ENCODE peak calls at places on chromosomes 16 and 17, in four cellular contexts. One of them, this sample, is unnamed.

GRCh38 chr16:81604960-81605383 is 160.4 kb downstream of the CMIP start:
- DNase-seq in GM23248: peak
- DNase-seq in mesendoderm: no peak
- DNase-seq in MM.1S: no peak
- DNase-seq in this sample: peak

GRCh38 chr17:55451758-55452468 is 30.3 kb upstream of the MMD start:
- DNase-seq in mesendoderm: no peak
- DNase-seq in MM.1S: no peak
- DNase-seq in GM23248: peak
- DNase-seq in this sample: peak

GRCh38 chr16:3444032-3444388 is 530 bp downstream of the NAA60 start:
- DNase-seq in mesendoderm: peak
- DNase-seq in MM.1S: no peak
- DNase-seq in GM23248: peak
- DNase-seq in this sample: peak

GRCh38 chr16:85479972-85480726 is 133.0 kb upstream of the GSE1 start:
- DNase-seq in mesendoderm: peak
- DNase-seq in MM.1S: peak
- DNase-seq in GM23248: no peak
- DNase-seq in this sample: no peak

GRCh38 chr17:14359251-14359939 is 58.5 kb downstream of the HS3ST3B1 start:
- DNase-seq in MM.1S: no peak
- DNase-seq in mesendoderm: no peak
- DNase-seq in GM23248: peak
- DNase-seq in this sample: no peak

GRCh38 chr17:61211233-61211632 is 188.4 kb upstream of the TBX2 start:
- DNase-seq in GM23248: no peak
- DNase-seq in MM.1S: no peak
- DNase-seq in mesendoderm: no peak
- DNase-seq in this sample: no peak

GRCh38 chr16:67653131-67654068 is 6.7 kb downstream of the ACD start:
- DNase-seq in mesendoderm: no peak
- DNase-seq in MM.1S: no peak
- DNase-seq in GM23248: peak
- DNase-seq in this sample: no peak

GRCh38 chr16:30885196-30885595 is 8.7 kb downstream of the BCL7C start:
- DNase-seq in mesendoderm: no peak
- DNase-seq in GM23248: no peak
- DNase-seq in MM.1S: no peak
- DNase-seq in this sample: no peak

GRCh38 chr17:39666601-39667261 is 1.5 kb upstream of the PNMT start:
- DNase-seq in mesendoderm: no peak
- DNase-seq in MM.1S: no peak
- DNase-seq in GM23248: peak
- DNase-seq in this sample: no peak

GRCh38 chr17:55576237-55576998 is 65.2 kb upstream of the SMIM36 start:
- DNase-seq in MM.1S: no peak
- DNase-seq in mesendoderm: peak
- DNase-seq in GM23248: peak
- DNase-seq in this sample: peak

GRCh38 chr17:66403846-66404597 is 101.6 kb downstream of the PRKCA start:
- DNase-seq in mesendoderm: no peak
- DNase-seq in GM23248: no peak
- DNase-seq in MM.1S: no peak
- DNase-seq in this sample: no peak

GRCh38 chr17:68057531-68057952 is 22.0 kb downstream of the KPNA2 start:
- DNase-seq in GM23248: peak
- DNase-seq in mesendoderm: peak
- DNase-seq in MM.1S: peak
- DNase-seq in this sample: no peak

GRCh38 chr17:27644586-27644985 is 13.6 kb downstream of the LGALS9 start:
- DNase-seq in mesendoderm: no peak
- DNase-seq in GM23248: peak
- DNase-seq in MM.1S: no peak
- DNase-seq in this sample: no peak

GRCh38 chr16:70573451-70574121 is 50.0 kb downstream of the SF3B3 start:
- DNase-seq in MM.1S: no peak
- DNase-seq in GM23248: peak
- DNase-seq in mesendoderm: peak
- DNase-seq in this sample: peak
- H3K4me2 ChIP-seq in MM.1S: no peak
- H3K4me2 ChIP-seq in GM23248: peak
- H3K4me2 ChIP-seq in mesendoderm: no peak
- H3K4me2 ChIP-seq in this sample: no peak

DNA sequence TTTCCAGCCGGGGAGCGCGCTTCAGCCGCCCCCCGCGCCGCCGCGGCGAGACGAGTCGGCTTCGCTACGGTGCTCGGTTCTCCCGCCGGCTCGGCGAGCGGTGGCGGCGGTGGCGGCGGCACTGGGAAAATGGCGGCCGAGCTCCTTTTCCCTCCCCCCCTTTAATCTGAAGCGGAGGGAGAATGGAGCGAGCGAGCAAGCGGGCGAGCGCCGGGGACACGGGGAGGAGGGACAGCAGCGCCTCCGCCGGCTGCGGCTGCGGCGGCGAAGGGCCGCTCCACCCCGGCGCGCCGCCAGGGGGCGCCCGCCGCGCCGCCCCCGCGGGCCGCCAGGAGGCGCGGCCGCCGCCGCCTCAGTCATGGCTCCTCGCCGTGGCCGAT is at the start of gene KANSL1:
- DNase-seq in GM23248: peak
- DNase-seq in MM.1S: peak
- DNase-seq in mesendoderm: peak
- DNase-seq in this sample: peak
- H3K4me2 ChIP-seq in GM23248: peak
- H3K4me2 ChIP-seq in MM.1S: peak
- H3K4me2 ChIP-seq in mesendoderm: peak
- H3K4me2 ChIP-seq in this sample: peak

GRCh38 chr17:3582921-3583320 is 25.3 kb upstream of the TRPV3 start:
- DNase-seq in mesendoderm: no peak
- DNase-seq in GM23248: no peak
- DNase-seq in MM.1S: no peak
- DNase-seq in this sample: no peak
- H3K4me2 ChIP-seq in mesendoderm: no peak
- H3K4me2 ChIP-seq in GM23248: no peak
- H3K4me2 ChIP-seq in MM.1S: no peak
- H3K4me2 ChIP-seq in this sample: no peak

GRCh38 chr17:1590031-1590746 is 27.6 kb upstream of the PITPNA start:
- DNase-seq in MM.1S: no peak
- DNase-seq in GM23248: peak
- DNase-seq in mesendoderm: peak
- DNase-seq in this sample: peak
- H3K4me2 ChIP-seq in MM.1S: no peak
- H3K4me2 ChIP-seq in GM23248: peak
- H3K4me2 ChIP-seq in mesendoderm: no peak
- H3K4me2 ChIP-seq in this sample: peak

GRCh38 chr17:7292729-7293128 is 1.7 kb downstream of the YBX2 start:
- DNase-seq in MM.1S: no peak
- DNase-seq in mesendoderm: no peak
- DNase-seq in GM23248: no peak
- DNase-seq in this sample: no peak
- H3K4me2 ChIP-seq in MM.1S: no peak
- H3K4me2 ChIP-seq in mesendoderm: no peak
- H3K4me2 ChIP-seq in GM23248: no peak
- H3K4me2 ChIP-seq in this sample: no peak

GRCh38 chr17:75753514-75754377 is 11.2 kb downstream of the GALK1 start:
- DNase-seq in mesendoderm: peak
- DNase-seq in MM.1S: peak
- DNase-seq in GM23248: peak
- DNase-seq in this sample: no peak
- H3K4me2 ChIP-seq in mesendoderm: peak
- H3K4me2 ChIP-seq in MM.1S: peak
- H3K4me2 ChIP-seq in GM23248: peak
- H3K4me2 ChIP-seq in this sample: no peak

DNA sequence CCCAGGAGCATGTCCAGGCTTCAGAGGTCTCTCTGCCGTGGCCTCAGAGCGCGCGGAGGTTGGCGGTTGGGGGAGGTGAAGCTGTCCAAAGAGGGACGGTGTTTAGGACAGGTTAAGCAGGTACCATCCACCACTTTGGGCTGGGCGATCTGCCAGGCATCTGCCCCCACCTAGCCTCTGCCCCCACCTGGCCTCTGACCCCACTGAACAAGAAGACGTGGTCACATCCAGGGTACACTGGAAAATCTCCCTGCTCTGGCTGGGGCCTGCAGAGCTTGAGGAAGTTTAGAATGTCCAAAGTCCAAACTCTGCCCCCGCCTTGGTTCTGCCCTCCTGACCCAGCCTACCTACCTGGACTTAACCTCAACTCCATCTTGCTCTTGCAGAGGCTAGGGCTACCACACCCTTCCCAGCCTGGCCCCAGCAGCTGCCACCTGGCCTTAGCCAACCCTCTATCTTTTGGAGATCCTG is 1.6 kb downstream of the ITGA3 start:
- DNase-seq in GM23248: no peak
- DNase-seq in MM.1S: no peak
- DNase-seq in mesendoderm: no peak
- DNase-seq in this sample: no peak
- H3K4me2 ChIP-seq in GM23248: peak
- H3K4me2 ChIP-seq in MM.1S: peak
- H3K4me2 ChIP-seq in mesendoderm: no peak
- H3K4me2 ChIP-seq in this sample: peak

GRCh38 chr16:12690024-12690423 is 113.7 kb downstream of the CPPED1 start:
- DNase-seq in MM.1S: no peak
- DNase-seq in GM23248: no peak
- DNase-seq in mesendoderm: no peak
- DNase-seq in this sample: no peak
- H3K4me2 ChIP-seq in MM.1S: no peak
- H3K4me2 ChIP-seq in GM23248: no peak
- H3K4me2 ChIP-seq in mesendoderm: no peak
- H3K4me2 ChIP-seq in this sample: no peak

This sample was measured in mammary epithelial cell.